ENCODE peak calls at places on chromosomes 3 and 15, in five cellular contexts. W is H7, C is stomach, Z is WERI-Rb-1, A is astrocyte. G is an unnamed sample.

GRCh38 chr3:40341671-40342070 is 32.2 kb downstream of the EIF1B start:
- DNase-seq in W (no peak), C (no peak), Z (no peak), A (no peak), G (no peak)

GRCh38 chr15:68056097-68056865 is 2.2 kb downstream of the PIAS1 start:
- DNase-seq in W (no peak), C (no peak), Z (no peak), A (peak; percentile 42), G (no peak)

GRCh38 chr3:73614385-73614784 is 10.4 kb downstream of the PDZRN3 start:
- DNase-seq in W (no peak), C (no peak), Z (no peak), A (peak; percentile 92), G (peak; percentile 96)

GRCh38 chr3:42314411-42314810 is 48.4 kb upstream of the CCK start:
- DNase-seq in W (no peak), C (no peak), Z (no peak), A (no peak), G (peak; percentile 7)

GRCh38 chr3:149386299-149386606 is 8.8 kb upstream of the TM4SF1 start:
- DNase-seq in W (no peak), C (no peak), Z (no peak), A (no peak), G (no peak)

GRCh38 chr3:37712918-37713819 is 148.5 kb upstream of the CTDSPL start:
- DNase-seq in W (no peak), C (no peak), Z (no peak), A (peak; percentile 51), G (peak; percentile 66)

GRCh38 chr3:114496021-114496434 is 202.2 kb downstream of the TIGIT start:
- DNase-seq in W (no peak), C (no peak), Z (no peak), A (peak; percentile 61), G (peak; percentile 47)

GRCh38 chr15:70100495-70101331 is 3.0 kb upstream of the TLE3 start:
- DNase-seq in W (peak; percentile 72), C (peak; percentile 63), Z (peak; percentile 57), A (peak; percentile 69), G (peak; percentile 48)

GRCh38 chr3:143824675-143825074 is 23.6 kb downstream of the SLC9A9 start:
- DNase-seq in W (no peak), C (no peak), Z (no peak), A (no peak), G (no peak)

GRCh38 chr15:78437107-78437761 is 782 bp upstream of the IREB2 start:
- DNase-seq in W (peak; percentile 63), C (no peak), Z (no peak), A (no peak), G (no peak)

GRCh38 chr3:34357461-34357860 is 559.0 kb downstream of the PDCD6IP start:
- DNase-seq in W (no peak), C (no peak), Z (no peak), A (no peak), G (no peak)

GRCh38 chr15:69713726-69714559 is 261.3 kb downstream of the RPLP1 start:
- DNase-seq in W (no peak), C (no peak), Z (no peak), A (no peak), G (no peak)

GRCh38 chr3:194135516-194135805 is 487 bp upstream of the HES1 start:
- DNase-seq in W (peak; percentile 66), C (no peak), Z (no peak), A (no peak), G (no peak)

GRCh38 chr15:35007397-35007796 is 19.3 kb upstream of the ZNF770 start:
- DNase-seq in W (no peak), C (no peak), Z (no peak), A (no peak), G (no peak)

GRCh38 chr3:43173949-43174348 is 68.1 kb upstream of the POMGNT2 start:
- DNase-seq in W (no peak), C (no peak), Z (no peak), A (no peak), G (no peak)

GRCh38 chr15:67120839-67121540 is 55.6 kb downstream of the SMAD3 start:
- DNase-seq in W (peak; percentile 81), C (peak; percentile 90), Z (no peak), A (peak; percentile 88), G (peak; percentile 95)

GRCh38 chr3:157248590-157249425 is 88.9 kb upstream of the CCNL1 start:
- DNase-seq in W (no peak), C (no peak), Z (no peak), A (peak; percentile 93), G (peak; percentile 92)

GRCh38 chr3:33440328-33440577 is at the start of gene UBP1:
- DNase-seq in W (peak; percentile 95), C (peak; percentile 100), Z (no peak), A (no peak), G (no peak)

GRCh38 chr3:140249188-140249587 is 314.2 kb downstream of the CLSTN2 start:
- DNase-seq in W (no peak), C (no peak), Z (no peak), A (no peak), G (no peak)

GRCh38 chr3:182794806-182795369 is 1.6 kb downstream of the ATP11B start:
- DNase-seq in W (no peak), C (no peak), Z (no peak), A (no peak), G (peak; percentile 26)

GRCh38 chr3:99330924-99331532 is 307.4 kb upstream of the COL8A1 start:
- DNase-seq in W (no peak), C (no peak), Z (no peak), A (peak; percentile 34), G (peak; percentile 24)

DNA sequence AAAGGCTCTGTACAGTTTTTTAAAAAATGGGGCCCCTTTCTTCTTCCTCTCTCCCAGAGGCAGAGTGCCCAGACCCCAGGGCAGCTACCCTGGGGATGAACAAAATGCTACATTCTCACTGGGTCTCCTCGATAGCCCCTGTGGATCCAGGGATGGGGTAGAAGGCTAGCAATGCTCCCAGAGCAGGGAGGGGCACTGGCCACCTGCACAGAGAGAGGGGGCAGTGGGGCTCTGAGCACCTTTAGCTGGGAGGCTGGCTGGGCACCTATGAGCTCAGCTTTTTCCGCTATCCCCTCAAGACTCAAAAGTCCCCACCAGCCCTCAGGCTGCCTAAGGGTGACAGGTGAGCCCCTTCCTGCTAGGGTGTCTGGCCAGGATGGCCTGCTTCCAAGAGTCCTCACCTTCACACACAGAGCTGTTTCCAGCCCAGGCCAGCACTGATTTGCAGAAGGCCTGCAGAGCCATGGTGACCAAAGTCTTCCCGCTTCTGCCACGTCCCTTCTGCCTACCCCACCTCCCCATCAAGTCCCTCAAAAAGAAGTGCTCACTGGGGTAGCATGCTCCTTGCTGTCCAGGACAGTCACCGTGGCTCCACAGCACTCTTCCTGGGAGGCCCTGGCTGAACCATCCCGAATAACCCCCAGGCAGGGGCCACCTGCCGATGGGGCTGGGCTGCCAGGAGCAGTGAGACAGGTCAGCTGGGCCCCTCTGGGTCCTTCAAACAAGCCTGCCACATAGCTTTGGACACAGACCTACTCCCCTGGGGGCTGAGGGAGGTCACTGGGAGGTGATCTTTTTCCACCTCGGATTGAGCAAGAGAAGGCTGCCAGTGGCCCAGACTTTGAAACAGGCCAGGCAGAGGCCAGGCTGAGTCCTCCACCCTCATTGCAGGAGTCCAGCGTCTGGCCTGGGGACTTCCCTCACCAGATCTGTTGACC is 20.4 kb downstream of the BMF start:
- DNase-seq in W (peak; percentile 50), C (no peak), Z (no peak), A (no peak), G (peak; percentile 19)
- H3K4me3 ChIP-seq in W (no peak overlapping the region), C (no peak overlapping the region), Z (no peak overlapping the region), A (no peak overlapping the region), G (no peak overlapping the region)

GRCh38 chr3:107384907-107385306 is 7.7 kb downstream of the CCDC54 start:
- DNase-seq in W (no peak), C (no peak), Z (no peak), A (no peak), G (no peak)

GRCh38 chr3:107387555-107387954 is 10.3 kb downstream of the CCDC54 start:
- DNase-seq in W (no peak), C (no peak), Z (no peak), A (peak; percentile 18), G (no peak)

GRCh38 chr3:107382626-107383025 is 5.4 kb downstream of the CCDC54 start:
- DNase-seq in W (no peak), C (no peak), Z (no peak), A (no peak), G (no peak)

GRCh38 chr3:107384428-107384827 is 7.2 kb downstream of the CCDC54 start:
- DNase-seq in W (no peak), C (no peak), Z (no peak), A (no peak), G (no peak)
- H3K4me3 ChIP-seq in W (no peak overlapping the region), C (no peak overlapping the region), Z (no peak overlapping the region), A (no peak overlapping the region), G (no peak overlapping the region)

GRCh38 chr3:24364359-24364758 is 130.3 kb downstream of the THRB start:
- DNase-seq in W (no peak), C (no peak), Z (no peak), A (no peak), G (no peak)
- H3K4me3 ChIP-seq in W (no peak overlapping the region), C (no peak overlapping the region), Z (no peak overlapping the region), A (no peak overlapping the region), G (no peak overlapping the region)

GRCh38 chr3:128491900-128492352 is 1.1 kb downstream of the GATA2 start:
- DNase-seq in W (peak; percentile 75), C (no peak), Z (no peak), A (no peak), G (peak; percentile 18)
- H3K4me3 ChIP-seq in W (no peak overlapping the region), C (peak overlapping the region; percentile 10), Z (no peak overlapping the region), A (no peak overlapping the region), G (peak overlapping the region; percentile 12)

GRCh38 chr15:81182031-81182745 is 14.5 kb upstream of the IL16 start:
- DNase-seq in W (no peak), C (no peak), Z (no peak), A (no peak), G (peak; percentile 48)

GRCh38 chr15:81184188-81184587 is 12.5 kb upstream of the IL16 start:
- DNase-seq in W (no peak), C (no peak), Z (no peak), A (peak; percentile 20), G (peak; percentile 56)

GRCh38 chr15:81183403-81183760 is 13.3 kb upstream of the IL16 start:
- DNase-seq in W (no peak), C (no peak), Z (no peak), A (no peak), G (no peak)

GRCh38 chr15:81181220-81181619 is 15.5 kb upstream of the IL16 start:
- DNase-seq in W (no peak), C (no peak), Z (no peak), A (no peak), G (no peak)

DNA sequence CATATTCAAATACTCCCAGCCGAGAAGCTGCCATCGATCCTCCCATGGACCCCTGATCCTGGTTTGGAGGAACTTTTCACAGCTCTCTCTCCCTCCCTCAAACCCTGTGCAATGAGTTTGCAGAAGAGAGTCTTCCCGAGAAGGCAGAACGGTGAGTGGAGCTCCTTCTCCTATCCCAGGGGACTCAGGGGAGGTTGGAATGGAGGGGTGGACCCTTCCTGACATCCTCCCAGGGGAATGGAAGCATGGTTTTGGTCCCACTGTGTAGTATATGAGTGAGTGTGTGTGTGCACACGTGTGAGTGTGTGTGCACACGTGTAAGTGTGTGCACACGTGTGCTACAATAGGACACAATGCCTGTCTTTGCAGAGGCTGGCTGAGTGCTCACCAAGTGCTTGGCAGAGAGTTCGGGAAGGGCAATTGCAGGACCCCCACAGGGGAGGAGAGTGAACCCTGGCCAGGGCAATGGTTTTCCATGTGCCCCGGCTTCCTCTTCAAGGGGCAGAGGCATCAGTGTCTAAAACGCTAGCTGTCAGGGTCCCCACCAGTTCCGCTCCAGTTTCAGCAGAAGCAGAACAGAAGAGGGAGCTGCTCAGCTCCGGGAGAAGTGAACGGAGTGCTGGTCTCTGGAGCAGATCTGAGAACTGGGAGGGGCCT is 13.8 kb upstream of the IL16 start:
- DNase-seq in W (peak; percentile 66), C (no peak), Z (no peak), A (no peak), G (peak; percentile 22)
- H3K4me3 ChIP-seq in W (no peak overlapping the region), C (peak overlapping the region; percentile 34), Z (no peak overlapping the region), A (no peak overlapping the region), G (no peak overlapping the region)

G was measured in cardiac fibroblast.